ENCODE peak calls at places on chromosomes 16 and 17, in six cellular contexts. One of them, this sample, is unnamed.

GRCh38 chr17:76420356-76421053 is 32.4 kb downstream of the UBE2O start:
- DNase-seq in body of pancreas: no peak
- DNase-seq in psoas muscle: no peak
- DNase-seq in stomach: no peak
- DNase-seq in esophagus squamous epithelium: no peak
- DNase-seq in A673: no peak
- DNase-seq in this sample: no peak

GRCh38 chr17:48960834-48961515 is 7.4 kb downstream of the GIP start:
- DNase-seq in psoas muscle: no peak
- DNase-seq in stomach: no peak
- DNase-seq in body of pancreas: no peak
- DNase-seq in A673: no peak
- DNase-seq in esophagus squamous epithelium: no peak
- DNase-seq in this sample: no peak

GRCh38 chr17:79036609-79037008 is 12.6 kb downstream of the C1QTNF1 start:
- DNase-seq in A673: peak
- DNase-seq in psoas muscle: no peak
- DNase-seq in esophagus squamous epithelium: no peak
- DNase-seq in stomach: no peak
- DNase-seq in body of pancreas: no peak
- DNase-seq in this sample: no peak

GRCh38 chr17:81831957-81832607 is 1.0 kb downstream of the MCRIP1 start:
- DNase-seq in psoas muscle: no peak
- DNase-seq in esophagus squamous epithelium: no peak
- DNase-seq in A673: peak
- DNase-seq in body of pancreas: peak
- DNase-seq in stomach: no peak
- DNase-seq in this sample: no peak

GRCh38 chr17:37490022-37490587 is 414 bp downstream of the DUSP14 start:
- DNase-seq in stomach: peak
- DNase-seq in esophagus squamous epithelium: no peak
- DNase-seq in A673: peak
- DNase-seq in body of pancreas: peak
- DNase-seq in psoas muscle: peak
- DNase-seq in this sample: peak

GRCh38 chr16:85522842-85523601 is 90.1 kb upstream of the GSE1 start:
- DNase-seq in esophagus squamous epithelium: no peak
- DNase-seq in stomach: peak
- DNase-seq in body of pancreas: peak
- DNase-seq in psoas muscle: no peak
- DNase-seq in A673: peak
- DNase-seq in this sample: no peak

GRCh38 chr16:73082608-73083007 is 34.7 kb upstream of the ZFHX3 start:
- DNase-seq in A673: peak
- DNase-seq in stomach: no peak
- DNase-seq in body of pancreas: no peak
- DNase-seq in psoas muscle: peak
- DNase-seq in esophagus squamous epithelium: no peak
- DNase-seq in this sample: no peak

GRCh38 chr17:45223541-45224528 is 2.1 kb downstream of the FMNL1 start:
- DNase-seq in body of pancreas: no peak
- DNase-seq in stomach: no peak
- DNase-seq in psoas muscle: no peak
- DNase-seq in A673: no peak
- DNase-seq in esophagus squamous epithelium: no peak
- DNase-seq in this sample: no peak

GRCh38 chr17:69712801-69713311 is 298.4 kb downstream of the MAP2K6 start:
- DNase-seq in psoas muscle: no peak
- DNase-seq in A673: no peak
- DNase-seq in body of pancreas: no peak
- DNase-seq in stomach: no peak
- DNase-seq in esophagus squamous epithelium: no peak
- DNase-seq in this sample: no peak

GRCh38 chr17:31517524-31517923 is 126.0 kb downstream of the RAB11FIP4 start:
- DNase-seq in psoas muscle: no peak
- DNase-seq in esophagus squamous epithelium: no peak
- DNase-seq in body of pancreas: no peak
- DNase-seq in A673: no peak
- DNase-seq in stomach: no peak
- DNase-seq in this sample: no peak

GRCh38 chr16:69563605-69564580 is 1.9 kb upstream of the NFAT5 start:
- DNase-seq in esophagus squamous epithelium: no peak
- DNase-seq in body of pancreas: no peak
- DNase-seq in stomach: no peak
- DNase-seq in psoas muscle: no peak
- DNase-seq in A673: peak
- DNase-seq in this sample: no peak

GRCh38 chr17:79415365-79415764 is 195.5 kb downstream of the RBFOX3 start:
- DNase-seq in body of pancreas: no peak
- DNase-seq in psoas muscle: no peak
- DNase-seq in stomach: no peak
- DNase-seq in A673: no peak
- DNase-seq in esophagus squamous epithelium: no peak
- DNase-seq in this sample: no peak

GRCh38 chr16:19672378-19672777 is 45.6 kb downstream of the KNOP1 start:
- DNase-seq in body of pancreas: no peak
- DNase-seq in psoas muscle: no peak
- DNase-seq in esophagus squamous epithelium: no peak
- DNase-seq in stomach: no peak
- DNase-seq in A673: no peak
- DNase-seq in this sample: no peak

GRCh38 chr16:56332464-56333079 is 92.8 kb downstream of the AMFR start:
- DNase-seq in stomach: peak
- DNase-seq in A673: no peak
- DNase-seq in body of pancreas: peak
- DNase-seq in psoas muscle: peak
- DNase-seq in esophagus squamous epithelium: no peak
- DNase-seq in this sample: peak

GRCh38 chr17:59763861-59764260 is 56.4 kb downstream of the VMP1 start:
- DNase-seq in psoas muscle: no peak
- DNase-seq in body of pancreas: no peak
- DNase-seq in esophagus squamous epithelium: no peak
- DNase-seq in A673: no peak
- DNase-seq in stomach: no peak
- DNase-seq in this sample: no peak

GRCh38 chr16:84308120-84308519 is 13.4 kb downstream of the WFDC1 start:
- DNase-seq in psoas muscle: peak
- DNase-seq in body of pancreas: peak
- DNase-seq in A673: peak
- DNase-seq in esophagus squamous epithelium: no peak
- DNase-seq in stomach: peak
- DNase-seq in this sample: no peak

GRCh38 chr17:2814499-2815341 is 18.5 kb downstream of the RAP1GAP2 start:
- DNase-seq in stomach: no peak
- DNase-seq in body of pancreas: no peak
- DNase-seq in A673: no peak
- DNase-seq in psoas muscle: no peak
- DNase-seq in esophagus squamous epithelium: no peak
- DNase-seq in this sample: peak

GRCh38 chr17:50267074-50267841 is 7.0 kb upstream of the TMEM92 start:
- DNase-seq in psoas muscle: no peak
- DNase-seq in stomach: no peak
- DNase-seq in A673: no peak
- DNase-seq in esophagus squamous epithelium: no peak
- DNase-seq in body of pancreas: no peak
- DNase-seq in this sample: peak

GRCh38 chr16:30569746-30570325 is 1.7 kb downstream of the ZNF688 start:
- DNase-seq in psoas muscle: no peak
- DNase-seq in stomach: no peak
- DNase-seq in A673: no peak
- DNase-seq in esophagus squamous epithelium: no peak
- DNase-seq in body of pancreas: no peak
- DNase-seq in this sample: no peak

GRCh38 chr16:14280541-14280940 is 209.4 kb downstream of the MRTFB start:
- DNase-seq in psoas muscle: no peak
- DNase-seq in body of pancreas: no peak
- DNase-seq in stomach: no peak
- DNase-seq in esophagus squamous epithelium: no peak
- DNase-seq in A673: peak
- DNase-seq in this sample: no peak

GRCh38 chr17:39593371-39593770 is 14.3 kb downstream of the NEUROD2 start:
- DNase-seq in esophagus squamous epithelium: no peak
- DNase-seq in stomach: no peak
- DNase-seq in body of pancreas: no peak
- DNase-seq in psoas muscle: no peak
- DNase-seq in A673: no peak
- DNase-seq in this sample: no peak

GRCh38 chr16:29030086-29030840 is 45.4 kb downstream of the LAT start:
- DNase-seq in psoas muscle: no peak
- DNase-seq in body of pancreas: no peak
- DNase-seq in stomach: no peak
- DNase-seq in esophagus squamous epithelium: no peak
- DNase-seq in A673: no peak
- DNase-seq in this sample: no peak
- H3K27ac ChIP-seq in psoas muscle: no peak
- H3K27ac ChIP-seq in body of pancreas: no peak
- H3K27ac ChIP-seq in stomach: no peak
- H3K27ac ChIP-seq in esophagus squamous epithelium: no peak
- H3K27ac ChIP-seq in A673: no peak
- H3K27ac ChIP-seq in this sample: no peak

DNA sequence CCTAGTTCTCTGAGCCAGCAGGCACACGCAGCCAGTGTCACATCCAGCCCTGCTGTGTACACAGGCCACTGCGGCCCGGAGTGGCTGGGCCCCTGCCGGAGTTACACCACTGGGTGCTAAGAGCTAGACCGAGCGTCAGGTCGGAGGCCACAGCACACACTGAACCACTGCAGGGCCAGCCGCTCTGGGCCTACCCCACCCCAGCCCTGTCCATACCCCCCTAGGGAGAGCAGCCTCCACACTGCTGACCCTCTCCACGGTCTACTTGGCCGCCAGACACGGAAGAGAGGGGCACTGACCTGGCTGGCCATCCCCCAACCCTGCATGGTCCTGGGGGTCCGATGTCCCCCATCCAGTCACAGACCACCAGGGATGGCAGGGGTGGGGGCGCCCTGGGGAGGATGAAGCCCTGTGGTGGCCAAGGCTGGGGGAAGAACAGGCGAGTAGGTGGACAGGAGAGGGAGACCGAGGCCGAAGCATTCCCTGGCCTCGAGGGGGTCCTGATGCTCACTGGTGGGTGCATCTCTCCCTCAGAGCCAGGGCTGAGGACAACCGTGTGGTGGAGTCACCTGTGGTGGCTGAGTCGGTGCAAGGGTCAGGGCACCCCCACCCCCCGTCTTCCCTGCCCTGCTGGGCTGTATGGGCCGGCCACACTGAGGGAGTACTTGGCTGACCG is 34.9 kb upstream of the ZC3H18 start:
- DNase-seq in psoas muscle: no peak
- DNase-seq in body of pancreas: no peak
- DNase-seq in stomach: no peak
- DNase-seq in A673: no peak
- DNase-seq in esophagus squamous epithelium: no peak
- DNase-seq in this sample: no peak
- H3K4me3 ChIP-seq in psoas muscle: peak
- H3K4me3 ChIP-seq in body of pancreas: no peak
- H3K4me3 ChIP-seq in stomach: peak
- H3K4me3 ChIP-seq in A673: peak
- H3K4me3 ChIP-seq in esophagus squamous epithelium: peak
- H3K4me3 ChIP-seq in this sample: peak

GRCh38 chr16:67156146-67156844 is 3.4 kb downstream of the TRADD start:
- DNase-seq in A673: no peak
- DNase-seq in esophagus squamous epithelium: no peak
- DNase-seq in body of pancreas: no peak
- DNase-seq in stomach: no peak
- DNase-seq in psoas muscle: no peak
- DNase-seq in this sample: no peak

GRCh38 chr16:67161595-67162058 is 1.9 kb downstream of the FBXL8 start:
- DNase-seq in psoas muscle: no peak
- DNase-seq in A673: no peak
- DNase-seq in esophagus squamous epithelium: no peak
- DNase-seq in body of pancreas: peak
- DNase-seq in stomach: no peak
- DNase-seq in this sample: no peak

GRCh38 chr16:67157892-67158635 is 1.6 kb downstream of the TRADD start:
- DNase-seq in esophagus squamous epithelium: no peak
- DNase-seq in A673: no peak
- DNase-seq in body of pancreas: no peak
- DNase-seq in stomach: no peak
- DNase-seq in psoas muscle: no peak
- DNase-seq in this sample: no peak

GRCh38 chr16:67157106-67157748 is 2.5 kb downstream of the TRADD start:
- DNase-seq in A673: no peak
- DNase-seq in esophagus squamous epithelium: no peak
- DNase-seq in body of pancreas: no peak
- DNase-seq in stomach: no peak
- DNase-seq in psoas muscle: no peak
- DNase-seq in this sample: no peak

GRCh38 chr16:67158637-67159600 is 790 bp downstream of the TRADD start:
- DNase-seq in A673: peak
- DNase-seq in stomach: peak
- DNase-seq in esophagus squamous epithelium: no peak
- DNase-seq in psoas muscle: no peak
- DNase-seq in body of pancreas: peak
- DNase-seq in this sample: no peak
- H3K27ac ChIP-seq in A673: peak
- H3K27ac ChIP-seq in stomach: peak
- H3K27ac ChIP-seq in esophagus squamous epithelium: peak
- H3K27ac ChIP-seq in psoas muscle: peak
- H3K27ac ChIP-seq in body of pancreas: peak
- H3K27ac ChIP-seq in this sample: peak

GRCh38 chr16:50281391-50282009 is 15.1 kb downstream of the ADCY7 start:
- DNase-seq in esophagus squamous epithelium: no peak
- DNase-seq in psoas muscle: peak
- DNase-seq in A673: no peak
- DNase-seq in body of pancreas: no peak
- DNase-seq in stomach: no peak
- DNase-seq in this sample: no peak

GRCh38 chr16:50280932-50281331 is 14.6 kb downstream of the ADCY7 start:
- DNase-seq in A673: no peak
- DNase-seq in body of pancreas: no peak
- DNase-seq in stomach: no peak
- DNase-seq in esophagus squamous epithelium: no peak
- DNase-seq in psoas muscle: peak
- DNase-seq in this sample: no peak

GRCh38 chr16:50282955-50283631 is 16.7 kb downstream of the ADCY7 start:
- DNase-seq in stomach: no peak
- DNase-seq in esophagus squamous epithelium: no peak
- DNase-seq in psoas muscle: no peak
- DNase-seq in body of pancreas: no peak
- DNase-seq in A673: no peak
- DNase-seq in this sample: no peak

GRCh38 chr16:50284131-50284911 is 18.0 kb downstream of the ADCY7 start:
- DNase-seq in body of pancreas: no peak
- DNase-seq in A673: no peak
- DNase-seq in stomach: peak
- DNase-seq in psoas muscle: peak
- DNase-seq in esophagus squamous epithelium: no peak
- DNase-seq in this sample: peak

DNA sequence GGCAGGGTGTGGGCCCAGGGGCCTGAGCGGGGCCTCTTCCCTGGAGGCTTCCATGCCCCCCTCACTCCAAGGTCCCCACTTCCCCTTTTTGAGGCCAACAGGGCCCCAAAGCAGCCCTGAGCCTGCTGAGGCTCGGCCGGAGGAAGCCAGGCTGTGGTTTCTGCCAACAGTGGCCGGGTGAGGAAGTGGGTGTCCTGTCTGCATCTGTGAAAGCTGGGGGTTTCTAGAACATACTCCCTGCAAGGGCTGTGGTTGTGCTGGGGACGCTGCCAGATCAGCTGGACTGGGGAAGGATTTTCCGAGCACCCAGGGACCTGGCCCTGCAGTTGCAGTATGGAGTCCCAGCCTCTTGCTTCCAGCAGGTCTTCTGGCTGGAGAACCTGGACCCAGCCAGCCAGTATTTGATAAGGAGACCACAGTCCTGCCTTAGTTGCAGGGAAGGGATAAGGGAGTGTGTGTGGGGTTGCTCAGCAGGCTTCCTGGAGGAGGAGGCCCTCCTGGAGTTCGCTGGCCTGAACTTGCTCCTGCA is 15.7 kb downstream of the ADCY7 start:
- DNase-seq in psoas muscle: peak
- DNase-seq in body of pancreas: peak
- DNase-seq in A673: no peak
- DNase-seq in stomach: peak
- DNase-seq in esophagus squamous epithelium: peak
- DNase-seq in this sample: peak
- H3K4me3 ChIP-seq in psoas muscle: no peak
- H3K4me3 ChIP-seq in body of pancreas: no peak
- H3K4me3 ChIP-seq in A673: no peak
- H3K4me3 ChIP-seq in stomach: no peak
- H3K4me3 ChIP-seq in esophagus squamous epithelium: no peak
- H3K4me3 ChIP-seq in this sample: no peak

This sample was measured in lung.